ENCODE peak calls at places on chromosomes 7 and 10, in six cellular contexts. One of them, this sample, is unnamed.

GRCh38 chr10:110034596-110034995 is 26.8 kb downstream of the ADD3 start:
- DNase-seq in choroid plexus epithelial cell: no peak
- DNase-seq in endothelial cell: no peak
- DNase-seq in brain microvascular endothelial cell: no peak
- DNase-seq in activated CD8-positive, alpha-beta T cell treated with anti-CD3 and anti-CD28 coated beads for 36 hours: no peak
- DNase-seq in mucosa of descending colon: no peak
- DNase-seq in this sample: no peak

GRCh38 chr7:152551304-152552036 is 115.7 kb upstream of the KMT2C start:
- DNase-seq in choroid plexus epithelial cell: no peak
- DNase-seq in endothelial cell: no peak
- DNase-seq in brain microvascular endothelial cell: no peak
- DNase-seq in activated CD8-positive, alpha-beta T cell treated with anti-CD3 and anti-CD28 coated beads for 36 hours: no peak
- DNase-seq in mucosa of descending colon: no peak
- DNase-seq in this sample: no peak

GRCh38 chr10:28300027-28300426 is 2.8 kb downstream of the MPP7 start:
- DNase-seq in choroid plexus epithelial cell: peak; percentile 13
- DNase-seq in endothelial cell: no peak
- DNase-seq in brain microvascular endothelial cell: no peak
- DNase-seq in activated CD8-positive, alpha-beta T cell treated with anti-CD3 and anti-CD28 coated beads for 36 hours: peak; percentile 58
- DNase-seq in mucosa of descending colon: no peak
- DNase-seq in this sample: no peak

GRCh38 chr7:139548302-139549028 is 25.0 kb downstream of the CLEC2L start:
- DNase-seq in choroid plexus epithelial cell: no peak
- DNase-seq in endothelial cell: no peak
- DNase-seq in brain microvascular endothelial cell: no peak
- DNase-seq in activated CD8-positive, alpha-beta T cell treated with anti-CD3 and anti-CD28 coated beads for 36 hours: no peak
- DNase-seq in mucosa of descending colon: no peak
- DNase-seq in this sample: no peak

GRCh38 chr10:118669835-118670234 is 74.4 kb upstream of the PRLHR start:
- DNase-seq in choroid plexus epithelial cell: no peak
- DNase-seq in endothelial cell: no peak
- DNase-seq in brain microvascular endothelial cell: no peak
- DNase-seq in activated CD8-positive, alpha-beta T cell treated with anti-CD3 and anti-CD28 coated beads for 36 hours: no peak
- DNase-seq in mucosa of descending colon: no peak
- DNase-seq in this sample: no peak

GRCh38 chr7:128020161-128020560 is 11.1 kb downstream of the LRRC4 start:
- DNase-seq in choroid plexus epithelial cell: no peak
- DNase-seq in endothelial cell: peak; percentile 57
- DNase-seq in brain microvascular endothelial cell: no peak
- DNase-seq in activated CD8-positive, alpha-beta T cell treated with anti-CD3 and anti-CD28 coated beads for 36 hours: peak; percentile 53
- DNase-seq in mucosa of descending colon: no peak
- DNase-seq in this sample: no peak

GRCh38 chr7:12423355-12423994 is 19.8 kb upstream of the VWDE start:
- DNase-seq in choroid plexus epithelial cell: peak; percentile 77
- DNase-seq in endothelial cell: no peak
- DNase-seq in brain microvascular endothelial cell: no peak
- DNase-seq in activated CD8-positive, alpha-beta T cell treated with anti-CD3 and anti-CD28 coated beads for 36 hours: no peak
- DNase-seq in mucosa of descending colon: no peak
- DNase-seq in this sample: no peak

GRCh38 chr7:57772126-57772924 is 322.3 kb downstream of the ZNF716 start:
- DNase-seq in choroid plexus epithelial cell: no peak
- DNase-seq in endothelial cell: no peak
- DNase-seq in brain microvascular endothelial cell: no peak
- DNase-seq in activated CD8-positive, alpha-beta T cell treated with anti-CD3 and anti-CD28 coated beads for 36 hours: no peak
- DNase-seq in mucosa of descending colon: no peak
- DNase-seq in this sample: no peak

GRCh38 chr10:33309410-33309809 is 25.1 kb downstream of the NRP1 start:
- DNase-seq in choroid plexus epithelial cell: no peak
- DNase-seq in endothelial cell: no peak
- DNase-seq in brain microvascular endothelial cell: no peak
- DNase-seq in activated CD8-positive, alpha-beta T cell treated with anti-CD3 and anti-CD28 coated beads for 36 hours: no peak
- DNase-seq in mucosa of descending colon: no peak
- DNase-seq in this sample: no peak

GRCh38 chr7:44111759-44112158 is 7.6 kb downstream of the AEBP1 start:
- DNase-seq in choroid plexus epithelial cell: no peak
- DNase-seq in endothelial cell: no peak
- DNase-seq in brain microvascular endothelial cell: no peak
- DNase-seq in activated CD8-positive, alpha-beta T cell treated with anti-CD3 and anti-CD28 coated beads for 36 hours: no peak
- DNase-seq in mucosa of descending colon: peak; percentile 20
- DNase-seq in this sample: no peak

GRCh38 chr10:77560052-77560451 is 77.6 kb downstream of the KCNMA1 start:
- DNase-seq in choroid plexus epithelial cell: no peak
- DNase-seq in endothelial cell: no peak
- DNase-seq in brain microvascular endothelial cell: no peak
- DNase-seq in activated CD8-positive, alpha-beta T cell treated with anti-CD3 and anti-CD28 coated beads for 36 hours: no peak
- DNase-seq in mucosa of descending colon: no peak
- DNase-seq in this sample: no peak
- TF ChIP-seq CTCF in choroid plexus epithelial cell: no peak
- TF ChIP-seq CTCF in endothelial cell: no peak
- TF ChIP-seq CTCF in brain microvascular endothelial cell: no peak
- TF ChIP-seq CTCF in activated CD8-positive, alpha-beta T cell treated with anti-CD3 and anti-CD28 coated beads for 36 hours: no peak
- TF ChIP-seq CTCF in mucosa of descending colon: no peak
- TF ChIP-seq CTCF in this sample: no peak

GRCh38 chr7:33716581-33717477 is 188.5 kb upstream of the BMPER start:
- DNase-seq in choroid plexus epithelial cell: peak; percentile 85
- DNase-seq in endothelial cell: no peak
- DNase-seq in brain microvascular endothelial cell: peak; percentile 41
- DNase-seq in activated CD8-positive, alpha-beta T cell treated with anti-CD3 and anti-CD28 coated beads for 36 hours: no peak
- DNase-seq in mucosa of descending colon: no peak
- DNase-seq in this sample: no peak
- TF ChIP-seq CTCF in choroid plexus epithelial cell: peak; percentile 69
- TF ChIP-seq CTCF in endothelial cell: peak; percentile 86
- TF ChIP-seq CTCF in brain microvascular endothelial cell: peak; percentile 70
- TF ChIP-seq CTCF in activated CD8-positive, alpha-beta T cell treated with anti-CD3 and anti-CD28 coated beads for 36 hours: no peak
- TF ChIP-seq CTCF in mucosa of descending colon: peak; percentile 11
- TF ChIP-seq CTCF in this sample: peak; percentile 77

DNA sequence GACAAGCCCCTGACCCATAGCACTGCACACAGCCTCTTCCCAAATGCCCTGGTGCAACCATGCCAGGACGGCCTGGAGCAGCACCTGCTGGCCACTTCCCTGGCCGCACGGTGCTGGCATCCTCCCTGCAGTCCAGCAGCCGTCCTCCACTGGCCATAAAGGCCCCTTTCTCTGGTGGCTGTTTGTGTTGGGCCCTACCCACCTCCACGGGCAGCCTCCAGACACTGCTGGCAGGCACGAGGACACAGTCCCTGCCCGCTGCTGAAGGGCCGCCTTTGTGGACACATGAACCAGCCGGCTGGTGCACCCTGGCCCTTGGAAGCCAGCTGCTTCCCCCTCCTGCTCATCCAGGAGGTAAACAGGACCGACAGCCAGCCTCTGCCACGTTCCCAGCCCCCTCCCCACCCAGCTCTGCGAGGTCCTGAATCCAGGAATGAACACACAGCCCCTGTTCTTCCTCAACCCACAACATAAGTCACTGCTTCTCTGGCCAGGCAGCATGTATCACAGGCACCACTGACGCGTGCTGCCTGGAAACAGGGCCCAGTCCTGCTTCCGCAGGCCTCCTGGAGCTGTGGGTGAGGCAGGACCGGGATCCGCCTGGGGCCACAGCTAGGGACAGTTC is 43.8 kb downstream of the SPOCK2 start:
- DNase-seq in choroid plexus epithelial cell: no peak
- DNase-seq in endothelial cell: peak; percentile 22
- DNase-seq in brain microvascular endothelial cell: no peak
- DNase-seq in activated CD8-positive, alpha-beta T cell treated with anti-CD3 and anti-CD28 coated beads for 36 hours: no peak
- DNase-seq in mucosa of descending colon: no peak
- DNase-seq in this sample: no peak
- TF ChIP-seq CTCF in choroid plexus epithelial cell: peak; percentile 45
- TF ChIP-seq CTCF in endothelial cell: no peak
- TF ChIP-seq CTCF in brain microvascular endothelial cell: peak; percentile 64
- TF ChIP-seq CTCF in activated CD8-positive, alpha-beta T cell treated with anti-CD3 and anti-CD28 coated beads for 36 hours: no peak
- TF ChIP-seq CTCF in mucosa of descending colon: no peak
- TF ChIP-seq CTCF in this sample: no peak

DNA sequence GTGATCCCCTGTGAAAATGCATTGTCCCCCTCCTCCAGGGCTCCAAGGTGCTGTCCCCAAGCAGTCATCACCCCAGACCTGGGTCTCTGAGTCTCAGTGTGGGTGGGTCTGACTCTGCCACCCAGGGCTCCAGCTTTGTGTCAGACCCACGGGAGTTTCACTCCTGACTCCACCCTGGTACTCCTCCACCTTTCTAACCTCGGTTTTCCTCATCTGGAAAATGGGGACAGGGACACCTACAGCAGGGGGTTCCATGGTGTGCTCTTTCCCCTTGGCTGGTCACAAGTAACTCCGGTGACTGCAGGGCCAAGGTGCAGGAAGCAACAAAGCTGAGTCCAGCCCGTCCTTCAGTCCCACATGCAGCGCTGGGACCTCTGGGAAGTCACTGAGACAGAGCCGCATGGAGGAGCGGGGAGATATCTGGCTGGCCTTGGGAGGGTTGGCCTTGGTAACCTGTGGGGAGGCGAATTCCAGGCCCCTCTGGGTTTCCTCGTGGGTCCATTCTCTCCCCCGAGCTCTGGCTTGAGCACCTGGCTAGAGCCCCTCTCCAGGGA is 41.8 kb upstream of the RABGEF1 start:
- DNase-seq in choroid plexus epithelial cell: no peak
- DNase-seq in endothelial cell: no peak
- DNase-seq in brain microvascular endothelial cell: no peak
- DNase-seq in activated CD8-positive, alpha-beta T cell treated with anti-CD3 and anti-CD28 coated beads for 36 hours: no peak
- DNase-seq in mucosa of descending colon: no peak
- DNase-seq in this sample: no peak
- TF ChIP-seq CTCF in choroid plexus epithelial cell: no peak
- TF ChIP-seq CTCF in endothelial cell: no peak
- TF ChIP-seq CTCF in brain microvascular endothelial cell: no peak
- TF ChIP-seq CTCF in activated CD8-positive, alpha-beta T cell treated with anti-CD3 and anti-CD28 coated beads for 36 hours: no peak
- TF ChIP-seq CTCF in mucosa of descending colon: no peak
- TF ChIP-seq CTCF in this sample: no peak

GRCh38 chr10:122112625-122113160 is 123.7 kb downstream of the TACC2 start:
- DNase-seq in choroid plexus epithelial cell: peak; percentile 93
- DNase-seq in endothelial cell: peak; percentile 79
- DNase-seq in brain microvascular endothelial cell: peak; percentile 90
- DNase-seq in activated CD8-positive, alpha-beta T cell treated with anti-CD3 and anti-CD28 coated beads for 36 hours: no peak
- DNase-seq in mucosa of descending colon: peak; percentile 90
- DNase-seq in this sample: no peak
- TF ChIP-seq CTCF in choroid plexus epithelial cell: peak; percentile 56
- TF ChIP-seq CTCF in endothelial cell: no peak
- TF ChIP-seq CTCF in brain microvascular endothelial cell: peak; percentile 53
- TF ChIP-seq CTCF in activated CD8-positive, alpha-beta T cell treated with anti-CD3 and anti-CD28 coated beads for 36 hours: no peak
- TF ChIP-seq CTCF in mucosa of descending colon: peak; percentile 31
- TF ChIP-seq CTCF in this sample: no peak

GRCh38 chr7:50427518-50427917 is 22.6 kb downstream of the FIGNL1 start:
- DNase-seq in choroid plexus epithelial cell: no peak
- DNase-seq in endothelial cell: no peak
- DNase-seq in brain microvascular endothelial cell: no peak
- DNase-seq in activated CD8-positive, alpha-beta T cell treated with anti-CD3 and anti-CD28 coated beads for 36 hours: no peak
- DNase-seq in mucosa of descending colon: no peak
- DNase-seq in this sample: no peak
- TF ChIP-seq CTCF in choroid plexus epithelial cell: no peak
- TF ChIP-seq CTCF in endothelial cell: no peak
- TF ChIP-seq CTCF in brain microvascular endothelial cell: no peak
- TF ChIP-seq CTCF in activated CD8-positive, alpha-beta T cell treated with anti-CD3 and anti-CD28 coated beads for 36 hours: no peak
- TF ChIP-seq CTCF in mucosa of descending colon: no peak
- TF ChIP-seq CTCF in this sample: no peak

DNA sequence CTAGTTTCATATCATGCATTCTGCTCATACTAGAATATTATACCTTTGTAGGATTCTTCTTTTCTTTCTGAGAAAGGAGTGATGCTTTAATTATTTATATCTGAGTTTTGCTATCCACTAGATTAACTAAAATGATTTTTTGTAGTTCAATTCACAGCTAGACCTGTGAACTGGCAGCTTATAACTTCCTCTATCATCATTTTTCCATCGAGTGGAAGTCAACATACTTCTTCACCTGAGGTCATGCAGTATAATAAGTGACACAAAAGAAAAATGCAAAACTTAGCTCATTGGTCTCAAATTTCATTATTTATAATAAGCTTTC is 8.0 kb downstream of the LRRN3 start:
- DNase-seq in choroid plexus epithelial cell: no peak
- DNase-seq in endothelial cell: no peak
- DNase-seq in brain microvascular endothelial cell: no peak
- DNase-seq in activated CD8-positive, alpha-beta T cell treated with anti-CD3 and anti-CD28 coated beads for 36 hours: no peak
- DNase-seq in mucosa of descending colon: no peak
- DNase-seq in this sample: no peak
- TF ChIP-seq CTCF in choroid plexus epithelial cell: no peak
- TF ChIP-seq CTCF in endothelial cell: no peak
- TF ChIP-seq CTCF in brain microvascular endothelial cell: no peak
- TF ChIP-seq CTCF in activated CD8-positive, alpha-beta T cell treated with anti-CD3 and anti-CD28 coated beads for 36 hours: no peak
- TF ChIP-seq CTCF in mucosa of descending colon: no peak
- TF ChIP-seq CTCF in this sample: no peak

This sample was measured in D721Med.